ENCODE peak calls at places on chromosomes 1 and 21, in four cellular contexts. P is ovary, U is IMR-90, V is MM.1S. X is an unnamed sample.

GRCh38 chr1:111571987-111572386 is 47.6 kb upstream of the RAP1A start:
- DNase-seq in V (no peak), U (peak; percentile 77), P (no peak), X (peak; percentile 25)

GRCh38 chr21:33584455-33584854 is 4.0 kb downstream of the DONSON start:
- DNase-seq in U (no peak), V (no peak), P (no peak), X (no peak)

GRCh38 chr1:19872190-19872589 is 10.0 kb upstream of the OTUD3 start:
- DNase-seq in P (no peak), U (no peak), V (peak; percentile 20), X (peak; percentile 67)

GRCh38 chr1:54254055-54254454 is 54.1 kb downstream of the MRPL37 start:
- DNase-seq in V (no peak), P (peak; percentile 53), U (peak; percentile 31), X (no peak)

GRCh38 chr1:18819986-18820790 is 39.3 kb downstream of the TAS1R2 start:
- DNase-seq in U (no peak), V (no peak), P (no peak), X (peak; percentile 23)

GRCh38 chr1:224380003-224380402 is 23.3 kb downstream of the CNIH4 start:
- DNase-seq in U (no peak), P (no peak), V (peak; percentile 36), X (no peak)

GRCh38 chr21:33975548-33976081 is 60.0 kb upstream of the ATP5PO start:
- DNase-seq in P (no peak), V (no peak), U (peak; percentile 43), X (peak; percentile 81)

GRCh38 chr1:111761717-111762116 is 6.0 kb downstream of the DDX20 start:
- DNase-seq in P (no peak), V (no peak), U (no peak), X (no peak)

GRCh38 chr1:29121516-29121937 is 2.2 kb downstream of the TMEM200B start:
- DNase-seq in V (no peak), P (peak; percentile 52), U (no peak), X (no peak)

GRCh38 chr1:231395051-231395995 is 26.8 kb downstream of the EGLN1 start:
- DNase-seq in U (peak; percentile 98), P (no peak), V (no peak), X (peak; percentile 96)

GRCh38 chr1:40823345-40823744 is 38.8 kb downstream of the CITED4 start:
- DNase-seq in V (no peak), U (no peak), P (no peak), X (no peak)

GRCh38 chr1:32981003-32981909 is 16.6 kb upstream of the RNF19B start:
- DNase-seq in U (peak; percentile 94), V (peak; percentile 90), P (no peak), X (peak; percentile 97)

GRCh38 chr1:119779869-119780356 is 11.2 kb upstream of the HMGCS2 start:
- DNase-seq in V (no peak), P (peak; percentile 65), U (peak; percentile 64), X (no peak)

GRCh38 chr1:28359592-28360239 is 9.8 kb upstream of the PHACTR4 start:
- DNase-seq in V (peak; percentile 75), U (peak; percentile 64), P (peak; percentile 83), X (peak; percentile 43)

GRCh38 chr21:42068256-42068545 is 2.9 kb upstream of the UMODL1 start:
- DNase-seq in P (no peak), V (no peak), U (no peak), X (no peak)

GRCh38 chr1:226073184-226073950 is 10.9 kb downstream of the H3-3A start:
- DNase-seq in U (no peak), P (no peak), V (no peak), X (no peak)

GRCh38 chr1:151832318-151832984 is 849 bp upstream of the RORC start:
- DNase-seq in V (no peak), P (no peak), U (peak; percentile 41), X (peak; percentile 41)

GRCh38 chr1:99964806-99965205 is 5.0 kb upstream of the SLC35A3 start:
- DNase-seq in P (no peak), V (no peak), U (no peak), X (no peak)

GRCh38 chr1:4161271-4162006 is 261.4 kb upstream of the C1orf174 start:
- DNase-seq in P (no peak), V (no peak), U (no peak), X (no peak)

GRCh38 chr1:33121728-33122127 is 40.8 kb downstream of the AZIN2 start:
- DNase-seq in P (no peak), V (no peak), U (no peak), X (no peak)

GRCh38 chr1:90725341-90725960 is 8.3 kb upstream of the BARHL2 start:
- DNase-seq in P (no peak), V (no peak), U (no peak), X (no peak)

GRCh38 chr1:103353391-103353790 is 172.1 kb upstream of the RNPC3 start:
- DNase-seq in P (no peak), U (no peak), V (no peak), X (no peak)

DNA sequence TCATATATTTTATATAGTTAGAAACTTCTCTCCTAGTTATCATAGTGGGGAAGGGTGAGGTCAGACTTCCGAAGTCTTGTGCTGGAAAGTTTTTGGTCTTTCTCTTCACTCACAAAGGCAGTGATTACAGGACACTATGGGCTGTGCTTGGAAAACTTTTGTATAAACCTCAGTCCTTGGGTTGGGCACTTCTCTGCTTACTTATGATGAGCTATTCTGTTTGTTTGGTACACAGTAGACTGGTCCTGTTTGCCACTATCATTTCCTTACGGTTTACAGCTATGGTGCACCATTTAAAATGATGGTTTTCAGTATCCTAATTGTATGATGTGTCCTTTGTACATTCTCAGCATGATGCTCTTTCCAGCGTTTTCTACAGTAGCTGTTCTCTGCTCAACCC is 75.5 kb downstream of the MAP3K7CL start:
- DNase-seq in P (no peak), U (no peak), V (no peak), X (no peak)
- H3K4me1 ChIP-seq in P (no peaks in the 10 kb centered on the region), U (peaks cover 2% of the 10 kb centered on the region), V (no peaks in the 10 kb centered on the region), X (peaks cover 17% of the 10 kb centered on the region)

GRCh38 chr1:189693140-189693539 is 784.5 kb downstream of the BRINP3 start:
- DNase-seq in V (no peak), U (no peak), P (no peak), X (no peak)
- TF ChIP-seq CTCF in V (no peak), U (no peak), P (no peak), X (no peak)

DNA sequence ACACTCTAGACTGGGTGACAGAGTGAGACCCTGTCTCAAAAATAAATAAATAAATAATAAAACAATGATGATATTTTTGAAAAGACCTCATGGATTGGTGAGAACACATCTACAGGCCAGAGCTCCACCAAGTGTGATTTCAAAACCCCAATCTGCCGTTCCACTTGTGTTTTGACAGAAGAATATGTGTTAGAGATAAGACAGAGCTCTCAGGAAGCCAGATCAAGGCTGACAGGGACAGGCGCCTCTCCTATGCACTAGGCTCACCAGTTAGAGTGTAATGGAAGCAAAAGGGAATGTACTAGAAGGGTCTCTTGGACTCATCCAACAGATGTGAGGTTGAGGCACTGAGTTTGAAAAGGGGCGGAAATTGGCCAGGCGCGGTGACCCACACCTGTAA is 110.7 kb upstream of the ERRFI1 start:
- DNase-seq in P (no peak), V (no peak), U (no peak), X (no peak)
- H3K27ac ChIP-seq in P (peak overlapping the region; percentile 67), V (no peak overlapping the region), U (peak overlapping the region; percentile 91), X (no peak overlapping the region)

GRCh38 chr1:23578997-23579363 is 19.7 kb upstream of the ID3 start:
- DNase-seq in V (no peak), P (no peak), U (no peak), X (no peak)

GRCh38 chr1:23577056-23577985 is 18.0 kb upstream of the ID3 start:
- DNase-seq in P (peak; percentile 42), V (peak; percentile 90), U (peak; percentile 95), X (peak; percentile 69)

GRCh38 chr1:23578311-23578996 is 19.2 kb upstream of the ID3 start:
- DNase-seq in P (no peak), U (peak; percentile 72), V (no peak), X (no peak)

GRCh38 chr1:23582820-23583219 is 23.5 kb upstream of the ID3 start:
- DNase-seq in U (no peak), P (no peak), V (no peak), X (no peak)

GRCh38 chr1:23581219-23581618 is 21.9 kb upstream of the ID3 start:
- DNase-seq in P (no peak), U (peak; percentile 96), V (no peak), X (no peak)
- H3K4me1 ChIP-seq in P (peaks cover 9% of the 10 kb centered on the region), U (peaks cover 25% of the 10 kb centered on the region), V (peaks cover 19% of the 10 kb centered on the region), X (peaks cover 16% of the 10 kb centered on the region)

GRCh38 chr1:25754421-25755195 is 45.4 kb upstream of the SELENON start:
- DNase-seq in P (no peak), U (no peak), V (no peak), X (no peak)
- TF ChIP-seq CTCF in P (no peak), U (no peak), V (no peak), X (no peak)

GRCh38 chr1:93669369-93669768 is 12.3 kb downstream of the BCAR3 start:
- DNase-seq in P (no peak), V (no peak), U (peak; percentile 58), X (no peak)

GRCh38 chr1:93668121-93668520 is 13.5 kb downstream of the BCAR3 start:
- DNase-seq in P (no peak), V (no peak), U (no peak), X (no peak)

GRCh38 chr1:93666613-93667384 is 14.8 kb downstream of the BCAR3 start:
- DNase-seq in V (no peak), U (peak; percentile 72), P (no peak), X (peak; percentile 75)

GRCh38 chr1:93668951-93669350 is 12.7 kb downstream of the BCAR3 start:
- DNase-seq in U (no peak), V (no peak), P (no peak), X (no peak)

DNA sequence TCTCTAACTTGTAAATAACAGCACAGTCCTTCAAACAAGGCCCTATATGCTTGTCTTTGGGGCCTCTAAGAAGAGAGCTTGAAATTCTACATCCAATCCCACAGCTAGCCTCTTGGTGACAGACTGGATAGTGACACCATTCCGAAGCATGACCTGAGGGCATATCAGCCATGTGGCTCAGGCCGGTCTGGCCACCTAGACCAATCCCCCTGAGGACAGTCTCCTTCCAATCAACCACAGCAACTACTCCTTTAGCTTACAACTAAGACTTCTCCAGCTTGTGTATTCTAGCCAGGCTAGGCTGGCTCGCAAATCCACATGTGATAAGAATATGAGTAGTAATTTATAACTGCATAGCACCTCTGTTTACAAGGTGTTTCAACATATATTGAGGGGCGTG is 14.0 kb downstream of the BCAR3 start:
- DNase-seq in P (no peak), V (no peak), U (no peak), X (no peak)
- H3K27ac ChIP-seq in P (no peak overlapping the region), V (no peak overlapping the region), U (peak overlapping the region; percentile 37), X (no peak overlapping the region)

DNA sequence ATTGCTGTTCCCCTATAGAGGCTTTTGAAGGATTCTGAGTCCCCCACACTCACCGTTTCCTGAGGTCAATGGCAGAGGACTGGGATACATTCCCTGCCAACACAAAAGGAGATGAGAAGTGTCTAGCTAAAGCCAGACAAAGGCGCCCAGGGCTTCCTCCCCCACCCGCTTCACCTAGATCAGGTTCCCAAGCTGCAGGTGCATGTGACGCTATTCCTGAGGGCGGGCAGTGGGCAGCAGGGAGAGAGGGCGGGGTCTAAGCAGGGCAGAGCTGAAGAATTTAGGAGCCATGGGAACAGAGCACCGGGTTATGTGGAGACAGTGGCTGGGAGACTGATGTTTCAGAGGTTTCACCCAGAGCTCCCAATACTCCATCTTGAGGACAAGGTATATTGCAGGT is 6.0 kb upstream of the ARHGEF2 start:
- DNase-seq in U (no peak), V (no peak), P (no peak), X (no peak)
- H3K4me1 ChIP-seq in U (peaks cover 43% of the 10 kb centered on the region), V (peaks cover 54% of the 10 kb centered on the region), P (peaks cover 9% of the 10 kb centered on the region), X (no peaks in the 10 kb centered on the region)

X was measured in foreskin keratinocyte.